ENCODE peak calls at places on chromosome 22, in ten cellular contexts. T is endodermal cell; G is glutamatergic neuron; P is CD8-positive, alpha-beta T cell; H is cardiac fibroblast; O is AG10803; Z is PC-3; V is HFF-Myc; D is psoas muscle; L is kidney epithelial cell. F is an unnamed sample.
A peak's percentile ranks its signal among the peaks of the same experiment; 100 is the strongest.

GRCh38 chr22:30701872-30702271 is 7.2 kb downstream of the OSBP2 start:
- DNase-seq in T (no peak), G (no peak), P (no peak), H (peak; percentile 33), O (peak; percentile 47), Z (peak; percentile 57), V (no peak), D (no peak), L (no peak), F (peak; percentile 15)

GRCh38 chr22:42468841-42469240 is 36.6 kb upstream of the NFAM1 start:
- DNase-seq in T (no peak), G (no peak), P (no peak), H (peak; percentile 9), O (peak; percentile 12), Z (no peak), V (no peak), D (no peak), L (no peak), F (no peak)

GRCh38 chr22:20583471-20583922 is 76.1 kb downstream of the MED15 start:
- DNase-seq in T (peak; percentile 79), G (no peak), P (no peak), H (no peak), O (no peak), Z (peak; percentile 19), V (no peak), D (no peak), L (no peak), F (no peak)

GRCh38 chr22:17919276-17920144 is 104.9 kb downstream of the MICAL3 start:
- DNase-seq in T (peak; percentile 83), G (no peak), P (no peak), H (no peak), O (no peak), Z (no peak), V (no peak), D (no peak), L (no peak), F (no peak)

GRCh38 chr22:42439021-42439420 is 6.8 kb upstream of the NFAM1 start:
- DNase-seq in T (no peak), G (no peak), P (no peak), H (no peak), O (no peak), Z (no peak), V (no peak), D (no peak), L (no peak), F (no peak)

GRCh38 chr22:41524283-41524682 is 20.0 kb downstream of the POLR3H start:
- DNase-seq in T (no peak), G (no peak), P (no peak), H (peak; percentile 66), O (peak; percentile 21), Z (no peak), V (no peak), D (peak; percentile 70), L (no peak), F (no peak)

GRCh38 chr22:40791241-40791640 is 27.9 kb downstream of the SLC25A17 start:
- DNase-seq in T (no peak), G (no peak), P (no peak), H (peak; percentile 33), O (peak; percentile 29), Z (no peak), V (peak; percentile 25), D (no peak), L (no peak), F (no peak)

GRCh38 chr22:50531546-50532352 is 1.9 kb upstream of the TYMP start:
- DNase-seq in T (peak; percentile 78), G (peak; percentile 70), P (peak; percentile 72), H (peak; percentile 63), O (peak; percentile 77), Z (peak; percentile 43), V (no peak), D (peak; percentile 84), L (no peak), F (no peak)

GRCh38 chr22:25698986-25699385 is 43.0 kb upstream of the MYO18B start:
- DNase-seq in T (no peak), G (no peak), P (no peak), H (no peak), O (no peak), Z (no peak), V (no peak), D (no peak), L (no peak), F (no peak)

GRCh38 chr22:30947821-30948454 is 20.6 kb downstream of the MORC2 start:
- DNase-seq in T (no peak), G (no peak), P (no peak), H (peak; percentile 73), O (peak; percentile 71), Z (peak; percentile 47), V (no peak), D (no peak), L (no peak), F (peak; percentile 13)

GRCh38 chr22:37633693-37634504 is 5.6 kb upstream of the SH3BP1 start:
- DNase-seq in T (peak; percentile 89), G (peak; percentile 86), P (peak; percentile 42), H (peak; percentile 69), O (peak; percentile 80), Z (no peak), V (peak; percentile 66), D (peak; percentile 90), L (peak; percentile 47), F (no peak)
- TF ChIP-seq CTCF in T (peak; percentile 30), G (no peak), P (no peak), H (peak; percentile 23), O (peak; percentile 39), Z (no peak), V (peak; percentile 27), D (no peak), L (no peak), F (no peak)

GRCh38 chr22:27754888-27755480 is 46.6 kb downstream of the MN1 start:
- DNase-seq in T (no peak), G (no peak), P (no peak), H (no peak), O (no peak), Z (no peak), V (no peak), D (no peak), L (no peak), F (no peak)

GRCh38 chr22:27754247-27754887 is 47.2 kb downstream of the MN1 start:
- DNase-seq in T (no peak), G (no peak), P (no peak), H (no peak), O (peak; percentile 45), Z (no peak), V (no peak), D (no peak), L (no peak), F (peak; percentile 63)

GRCh38 chr22:27757928-27758525 is 43.5 kb downstream of the MN1 start:
- DNase-seq in T (no peak), G (no peak), P (no peak), H (no peak), O (no peak), Z (no peak), V (no peak), D (no peak), L (no peak), F (no peak)

GRCh38 chr22:27755521-27756211 is 45.9 kb downstream of the MN1 start:
- DNase-seq in T (no peak), G (no peak), P (no peak), H (no peak), O (no peak), Z (no peak), V (no peak), D (no peak), L (no peak), F (no peak)

DNA sequence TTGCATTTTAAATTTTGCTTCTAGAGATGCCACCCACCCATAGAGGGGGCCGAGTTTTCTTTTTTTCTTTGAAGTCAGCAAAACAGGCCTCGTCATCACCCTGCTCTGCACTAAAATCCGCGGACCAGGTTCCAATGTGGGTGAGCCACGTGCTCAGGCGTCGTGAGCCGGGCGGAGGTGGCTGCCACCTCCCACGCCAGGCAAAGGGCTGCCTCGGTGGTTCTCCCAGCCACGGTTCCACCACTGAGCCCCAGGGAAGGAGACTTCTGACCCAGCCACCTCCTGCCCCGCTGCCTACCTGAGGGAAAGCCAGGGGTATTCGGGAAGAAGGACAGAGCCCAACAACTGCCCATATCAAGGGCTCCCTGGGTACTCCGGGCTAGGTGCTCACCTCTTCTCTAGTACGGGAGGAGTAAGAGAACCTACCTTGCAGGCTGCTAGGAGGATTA is 45.3 kb downstream of the MN1 start:
- DNase-seq in T (no peak), G (no peak), P (no peak), H (no peak), O (no peak), Z (no peak), V (no peak), D (no peak), L (no peak), F (no peak)
- TF ChIP-seq CTCF in T (no peak), G (no peak), P (no peak), H (no peak), O (no peak), Z (no peak), V (no peak), D (no peak), L (no peak), F (no peak)

DNA sequence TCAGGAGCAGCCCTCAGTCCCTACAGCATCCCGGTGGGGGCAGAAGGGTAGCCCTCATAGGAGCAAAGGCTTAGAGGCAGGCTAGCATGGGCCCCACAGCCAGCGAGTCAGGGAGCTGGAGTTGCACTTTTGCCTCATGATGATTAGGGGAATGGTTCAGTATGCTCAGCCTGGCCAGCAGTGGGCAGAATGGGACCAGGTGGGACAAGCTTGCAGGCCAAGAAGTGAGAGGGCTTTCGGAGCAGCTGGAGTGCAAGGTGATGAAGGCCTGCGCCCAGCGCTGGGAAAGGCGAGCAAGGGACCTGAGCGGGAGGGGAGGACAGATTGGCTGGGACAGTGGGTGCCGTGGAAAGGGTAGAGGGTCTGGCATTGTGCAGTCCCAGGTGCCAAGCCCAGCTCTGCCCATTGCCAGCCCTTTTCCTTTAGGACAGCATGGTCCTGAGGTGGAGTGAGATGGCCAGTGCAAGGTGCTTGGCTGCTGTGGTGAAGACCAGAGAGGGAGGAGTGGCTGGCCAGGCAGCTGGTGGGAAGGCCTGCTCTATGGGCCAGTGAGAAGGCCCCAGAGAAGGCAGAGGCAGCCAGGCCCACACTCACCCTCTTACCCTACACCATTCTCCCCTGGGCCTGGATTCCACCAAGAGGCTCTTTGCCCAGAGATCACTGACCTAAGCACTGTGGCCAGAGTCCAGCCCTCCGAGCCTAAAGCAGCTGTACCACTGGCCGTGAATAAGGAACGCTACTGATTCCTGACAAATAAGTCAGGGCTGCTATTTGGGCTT is 47.9 kb upstream of the SUSD2 start:
- DNase-seq in T (peak; percentile 69), G (no peak), P (peak; percentile 32), H (peak; percentile 15), O (peak; percentile 11), Z (no peak), V (no peak), D (no peak), L (no peak), F (no peak)
- TF ChIP-seq CTCF in T (peak; percentile 66), G (no peak), P (peak; percentile 53), H (peak; percentile 36), O (peak; percentile 30), Z (peak; percentile 24), V (peak; percentile 31), D (peak; percentile 13), L (peak; percentile 37), F (no peak)

DNA sequence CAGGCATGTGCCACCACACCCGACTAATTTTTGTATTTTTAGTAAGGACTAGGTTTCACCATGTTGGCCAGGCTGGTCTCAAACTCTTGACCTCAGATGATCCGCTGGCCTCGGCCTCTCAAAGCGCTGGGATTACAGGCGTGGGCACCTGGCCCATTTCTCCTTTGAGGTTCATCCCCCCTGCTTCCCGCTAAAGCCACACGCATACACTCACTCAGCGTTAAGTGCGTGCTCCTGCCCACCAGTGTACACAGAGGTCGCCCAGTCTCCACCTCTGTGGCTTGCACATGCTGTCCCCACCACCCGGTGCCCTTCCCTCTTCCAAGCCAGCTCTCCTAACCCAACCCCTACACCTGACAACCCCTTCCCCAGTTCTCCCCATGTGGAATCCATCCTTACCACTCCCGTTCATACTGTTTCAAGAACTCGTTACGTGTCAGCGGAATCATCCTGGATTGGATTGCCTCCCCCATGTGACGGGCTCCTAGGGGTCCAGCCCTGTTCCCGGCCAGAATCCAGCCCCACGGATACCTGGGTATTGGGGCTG is 15.7 kb upstream of the CYTH4 start:
- DNase-seq in T (no peak), G (no peak), P (no peak), H (no peak), O (no peak), Z (no peak), V (no peak), D (no peak), L (no peak), F (no peak)
- TF ChIP-seq CTCF in T (no peak), G (no peak), P (no peak), H (no peak), O (no peak), Z (no peak), V (no peak), D (no peak), L (no peak), F (no peak)

F was measured in RWPE1.